ENCODE peak calls at places on chromosome X, in ten cellular contexts. Q is GM10248, F is progenitor cell of endocrine pancreas, D is fibroblast of mammary gland, V is nephron progenitor cell, Y is AG10803, R is A549, H is lower leg skin, T is osteocyte, X is esophagus squamous epithelium. C is an unnamed sample.

GRCh38 chrX:16638533-16638932 is 11.4 kb upstream of the S100G start:
- DNase-seq in Q (no peak), F (no peak), D (peak), V (no peak), Y (no peak), R (no peak), H (no peak), T (no peak), X (no peak), C (no peak)

GRCh38 chrX:121121021-121121420 is 73.6 kb downstream of the GLUD2 start:
- DNase-seq in Q (no peak), F (no peak), D (peak), V (no peak), Y (no peak), R (no peak), H (no peak), T (no peak), X (no peak), C (peak)

GRCh38 chrX:68416592-68416991 is 16.7 kb downstream of the OPHN1 start:
- DNase-seq in Q (no peak), F (no peak), D (peak), V (no peak), Y (peak), R (peak), H (peak), T (no peak), X (no peak), C (peak)

GRCh38 chrX:38375888-38376287 is 23.5 kb downstream of the OTC start:
- DNase-seq in Q (peak), F (no peak), D (peak), V (no peak), Y (no peak), R (peak), H (no peak), T (no peak), X (no peak), C (peak)

GRCh38 chrX:106726485-106727437 is at the start of gene RNF128:
- DNase-seq in Q (no peak), F (peak), D (peak), V (peak), Y (peak), R (peak), H (peak), T (no peak), X (no peak), C (peak)

GRCh38 chrX:9349572-9350259 is 115.1 kb upstream of the TBL1X start:
- DNase-seq in Q (no peak), F (no peak), D (peak), V (no peak), Y (peak), R (no peak), H (no peak), T (no peak), X (no peak), C (peak)

GRCh38 chrX:119573840-119574393 is 446 bp upstream of the UBE2A start:
- DNase-seq in Q (peak), F (no peak), D (peak), V (no peak), Y (peak), R (peak), H (peak), T (no peak), X (peak), C (peak)

GRCh38 chrX:149607699-149608098 is 12.6 kb upstream of the HSFX2 start:
- DNase-seq in Q (no peak), F (no peak), D (no peak), V (no peak), Y (no peak), R (no peak), H (no peak), T (no peak), X (no peak), C (no peak)

GRCh38 chrX:105822138-105823091 is at the start of gene NRK:
- DNase-seq in Q (no peak), F (peak), D (no peak), V (peak), Y (no peak), R (no peak), H (no peak), T (peak), X (no peak), C (no peak)

GRCh38 chrX:19794690-19795089 is 92.7 kb downstream of the SH3KBP1 start:
- DNase-seq in Q (no peak), F (no peak), D (no peak), V (no peak), Y (no peak), R (no peak), H (no peak), T (no peak), X (no peak), C (no peak)

GRCh38 chrX:149370097-149370496 is 135.0 kb downstream of the IDS start:
- DNase-seq in Q (no peak), F (no peak), D (no peak), V (no peak), Y (peak), R (no peak), H (no peak), T (no peak), X (no peak), C (no peak)

GRCh38 chrX:106619797-106620196 is 8.0 kb downstream of the RADX start:
- DNase-seq in Q (no peak), F (no peak), D (peak), V (no peak), Y (peak), R (peak), H (no peak), T (no peak), X (no peak), C (peak)

GRCh38 chrX:132393992-132394391 is 94.8 kb downstream of the MBNL3 start:
- DNase-seq in Q (no peak), F (no peak), D (peak), V (no peak), Y (no peak), R (no peak), H (no peak), T (no peak), X (no peak), C (no peak)

GRCh38 chrX:118729043-118729652 is 1.7 kb downstream of the IL13RA1 start:
- DNase-seq in Q (no peak), F (no peak), D (no peak), V (no peak), Y (no peak), R (no peak), H (no peak), T (no peak), X (no peak), C (no peak)

GRCh38 chrX:53254570-53255461 is 26.6 kb downstream of the IQSEC2 start:
- DNase-seq in Q (no peak), F (no peak), D (no peak), V (no peak), Y (no peak), R (no peak), H (no peak), T (no peak), X (no peak), C (no peak)

GRCh38 chrX:68462653-68463052 is 29.4 kb upstream of the OPHN1 start:
- DNase-seq in Q (no peak), F (no peak), D (peak), V (peak), Y (peak), R (peak), H (no peak), T (no peak), X (no peak), C (peak)

GRCh38 chrX:125293792-125294780 is 25.6 kb upstream of the TEX13C start:
- DNase-seq in Q (no peak), F (no peak), D (no peak), V (no peak), Y (no peak), R (peak), H (no peak), T (no peak), X (no peak), C (peak)

GRCh38 chrX:152072236-152072635 is 66.1 kb downstream of the MAGEA10 start:
- DNase-seq in Q (no peak), F (no peak), D (peak), V (no peak), Y (peak), R (peak), H (no peak), T (no peak), X (no peak), C (peak)

GRCh38 chrX:97563531-97564133 is 679.9 kb downstream of the RPA4 start:
- DNase-seq in Q (peak), F (no peak), D (peak), V (no peak), Y (peak), R (no peak), H (peak), T (no peak), X (no peak), C (no peak)

GRCh38 chrX:151973262-151973661 is 1.2 kb downstream of the GABRE start:
- DNase-seq in Q (no peak), F (no peak), D (no peak), V (no peak), Y (peak), R (no peak), H (no peak), T (no peak), X (no peak), C (peak)

GRCh38 chrX:80181079-80181478 is 166.5 kb downstream of the TBX22 start:
- DNase-seq in Q (no peak), F (no peak), D (no peak), V (no peak), Y (no peak), R (peak), H (no peak), T (no peak), X (no peak), C (peak)
- TF ChIP-seq CTCF in Q (no peak), F (peak), D (peak), V (peak), Y (no peak), R (no peak), H (no peak), T (no peak), X (no peak), C (no peak)

DNA sequence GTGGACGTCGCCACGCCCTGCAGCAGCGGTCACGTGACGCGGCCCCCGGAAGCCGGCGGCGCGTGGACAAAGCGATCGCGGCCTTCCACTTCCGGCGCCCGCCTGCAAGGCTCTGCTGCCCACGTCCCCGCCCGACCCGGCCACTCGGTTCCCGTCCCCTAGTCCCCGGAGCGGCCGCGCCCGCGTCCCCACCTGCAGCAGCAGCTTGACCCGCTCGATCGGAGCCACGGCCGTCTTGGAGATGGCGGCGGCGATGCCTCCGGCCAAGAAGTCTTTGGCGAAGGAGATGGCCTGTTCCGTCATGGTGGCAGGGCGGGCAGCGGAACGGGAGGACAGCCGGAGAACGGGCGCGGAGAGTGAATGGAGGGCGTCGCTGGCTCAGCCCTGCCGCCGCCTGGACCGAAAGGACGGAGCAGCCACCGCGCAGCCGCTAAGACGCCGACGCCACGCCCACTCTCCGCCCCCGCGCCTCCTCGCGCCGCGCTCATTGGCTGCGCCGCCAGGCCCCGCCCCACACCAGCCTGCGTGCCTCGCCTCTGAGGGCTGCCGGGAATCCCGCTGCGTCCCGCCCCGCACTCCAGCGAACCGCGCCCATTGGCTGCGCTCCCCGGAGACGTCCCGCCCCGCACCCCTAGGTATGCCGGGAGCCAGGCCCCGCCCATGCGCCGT is at the start of gene SLC25A6:
- DNase-seq in Q (peak), F (peak), D (peak), V (peak), Y (peak), R (peak), H (peak), T (peak), X (no peak), C (peak)
- TF ChIP-seq CTCF in Q (no peak), F (peak), D (no peak), V (no peak), Y (no peak), R (no peak), H (no peak), T (no peak), X (no peak), C (no peak)

GRCh38 chrX:133838761-133839676 is 146.4 kb downstream of the GPC3 start:
- DNase-seq in Q (peak), F (peak), D (peak), V (peak), Y (peak), R (peak), H (no peak), T (no peak), X (no peak), C (peak)
- TF ChIP-seq CTCF in Q (peak), F (peak), D (peak), V (peak), Y (peak), R (peak), H (no peak), T (peak), X (peak), C (peak)

GRCh38 chrX:15567886-15568616 is 32.7 kb downstream of the ACE2 start:
- DNase-seq in Q (no peak), F (no peak), D (no peak), V (no peak), Y (no peak), R (peak), H (no peak), T (no peak), X (no peak), C (peak)
- TF ChIP-seq CTCF in Q (no peak), F (peak), D (peak), V (no peak), Y (no peak), R (peak), H (no peak), T (no peak), X (no peak), C (peak)

C was measured in MCF 10A.